ENCODE peak calls at places on chromosomes 3 and 15, in six cellular contexts. T is CD8-positive, alpha-beta T cell; A is tibial nerve; W is T-cell; O is activated CD8-positive, alpha-beta memory T cell treated with anti-CD3 and anti-CD28 coated beads, Interleukin-2, amount 50 U/mL, for 4 hours; N is NCI-H1092. J is an unnamed sample.

GRCh38 chr15:33215941-33216872 is 21.7 kb upstream of the FMN1 start:
- DNase-seq in T (no peak), A (no peak), W (no peak), O (no peak), N (no peak), J (no peak)

GRCh38 chr3:168991813-168992212 is 671.7 kb downstream of the MECOM start:
- DNase-seq in T (no peak), A (no peak), W (no peak), O (no peak), N (no peak), J (no peak)

GRCh38 chr3:28150465-28151206 is 90.8 kb upstream of the CMC1 start:
- DNase-seq in T (no peak), A (no peak), W (no peak), O (no peak), N (no peak), J (no peak)

GRCh38 chr3:535566-536416 is 339.2 kb downstream of the CHL1 start:
- DNase-seq in T (no peak), A (no peak), W (no peak), O (no peak), N (peak), J (no peak)

GRCh38 chr15:25846377-25846776 is 16.8 kb downstream of the ATP10A start:
- DNase-seq in T (no peak), A (no peak), W (peak), O (peak), N (no peak), J (no peak)

GRCh38 chr3:89576417-89576816 is 469.0 kb downstream of the EPHA3 start:
- DNase-seq in T (no peak), A (no peak), W (no peak), O (no peak), N (no peak), J (no peak)

GRCh38 chr3:37310666-37311050 is 136.3 kb upstream of the LRRFIP2 start:
- DNase-seq in T (no peak), A (no peak), W (no peak), O (no peak), N (no peak), J (no peak)

GRCh38 chr3:108590443-108590842 is 921 bp downstream of the DZIP3 start:
- DNase-seq in T (no peak), A (no peak), W (no peak), O (no peak), N (no peak), J (no peak)

GRCh38 chr15:93076217-93076616 is 12.8 kb downstream of the RGMA start:
- DNase-seq in T (no peak), A (no peak), W (no peak), O (no peak), N (no peak), J (no peak)

GRCh38 chr15:65110676-65111292 is 4.2 kb downstream of the UBAP1L start:
- DNase-seq in T (no peak), A (no peak), W (no peak), O (no peak), N (no peak), J (no peak)

GRCh38 chr3:76245073-76245472 is 459.7 kb upstream of the ZNF717 start:
- DNase-seq in T (no peak), A (no peak), W (no peak), O (no peak), N (no peak), J (peak)

GRCh38 chr3:133563186-133563591 is 10.3 kb upstream of the CDV3 start:
- DNase-seq in T (no peak), A (no peak), W (no peak), O (no peak), N (no peak), J (no peak)

GRCh38 chr15:86139828-86140227 is 60.2 kb downstream of the AGBL1 start:
- DNase-seq in T (no peak), A (no peak), W (no peak), O (no peak), N (no peak), J (no peak)

GRCh38 chr3:188476930-188477329 is 323.0 kb downstream of the LPP start:
- DNase-seq in T (no peak), A (no peak), W (no peak), O (no peak), N (no peak), J (no peak)

GRCh38 chr3:10189557-10190374 is 25.0 kb downstream of the IRAK2 start:
- DNase-seq in T (no peak), A (peak), W (no peak), O (no peak), N (no peak), J (no peak)

GRCh38 chr3:64623125-64623524 is 64.7 kb downstream of the ADAMTS9 start:
- DNase-seq in T (no peak), A (no peak), W (no peak), O (no peak), N (no peak), J (no peak)

GRCh38 chr15:100353469-100353868 is 11.7 kb upstream of the ADAMTS17 start:
- DNase-seq in T (no peak), A (no peak), W (no peak), O (no peak), N (no peak), J (no peak)

GRCh38 chr3:46538803-46539442 is 27.2 kb downstream of the LRRC2 start:
- DNase-seq in T (peak), A (peak), W (peak), O (peak), N (no peak), J (no peak)

GRCh38 chr3:144301863-144302262 is 330.2 kb downstream of the DIPK2A start:
- DNase-seq in T (no peak), A (no peak), W (no peak), O (no peak), N (no peak), J (no peak)

GRCh38 chr15:43239732-43240491 is 19.1 kb upstream of the EPB42 start:
- DNase-seq in T (no peak), A (no peak), W (no peak), O (no peak), N (no peak), J (no peak)

GRCh38 chr15:57355259-57355658 is 21.0 kb upstream of the CGNL1 start:
- DNase-seq in T (no peak), A (no peak), W (no peak), O (no peak), N (no peak), J (no peak)

GRCh38 chr3:58874248-58874741 is 175.5 kb downstream of the CFAP20DC start:
- DNase-seq in T (no peak), A (no peak), W (no peak), O (no peak), N (no peak), J (peak)

GRCh38 chr3:151226088-151226563 is 23.1 kb upstream of the GPR171 start:
- DNase-seq in T (no peak), A (no peak), W (no peak), O (no peak), N (no peak), J (no peak)

GRCh38 chr15:60299452-60300047 is 98.2 kb downstream of the ANXA2 start:
- DNase-seq in T (no peak), A (no peak), W (no peak), O (no peak), N (peak), J (no peak)

GRCh38 chr3:99846472-99846871 is 28.8 kb downstream of the CMSS1 start:
- DNase-seq in T (no peak), A (no peak), W (no peak), O (no peak), N (no peak), J (no peak)

GRCh38 chr3:15797600-15798303 is at the start of gene ANKRD28:
- DNase-seq in T (no peak), A (no peak), W (no peak), O (no peak), N (no peak), J (peak)

GRCh38 chr3:10437995-10438901 is 67.1 kb downstream of the ATP2B2 start:
- DNase-seq in T (no peak), A (no peak), W (no peak), O (no peak), N (no peak), J (no peak)

GRCh38 chr15:99042909-99043308 is 35.3 kb upstream of the PGPEP1L start:
- DNase-seq in T (no peak), A (no peak), W (no peak), O (no peak), N (no peak), J (no peak)

GRCh38 chr3:7978104-7978457 is 523.5 kb upstream of the LMCD1 start:
- DNase-seq in T (no peak), A (no peak), W (no peak), O (no peak), N (no peak), J (no peak)

GRCh38 chr3:169822540-169822939 is 9.8 kb upstream of the LRRC34 start:
- DNase-seq in T (no peak), A (no peak), W (no peak), O (no peak), N (no peak), J (no peak)

GRCh38 chr3:109278141-109278540 is 38.2 kb downstream of the DPPA2 start:
- DNase-seq in T (no peak), A (no peak), W (no peak), O (no peak), N (no peak), J (no peak)

GRCh38 chr3:184417619-184418327 is 37.9 kb downstream of the CHRD start:
- DNase-seq in T (peak), A (peak), W (peak), O (peak), N (peak), J (peak)

GRCh38 chr3:69454204-69454787 is 68.4 kb upstream of the FRMD4B start:
- DNase-seq in T (no peak), A (no peak), W (no peak), O (no peak), N (no peak), J (no peak)

GRCh38 chr3:133277813-133278212 is 122.0 kb upstream of the BFSP2 start:
- DNase-seq in T (no peak), A (no peak), W (no peak), O (no peak), N (no peak), J (no peak)

GRCh38 chr15:22951031-22951380 is 29.2 kb downstream of the CYFIP1 start:
- DNase-seq in T (no peak), A (no peak), W (no peak), O (no peak), N (no peak), J (no peak)